ENCODE peak calls at places on chromosome 9, in eight cellular contexts. One of them, this sample, is unnamed.

GRCh38 chr9:108074900-108075299 is 585.3 kb upstream of the KLF4 start:
- DNase-seq in HepG2: no peak
- DNase-seq in GM12878: no peak
- DNase-seq in esophagus muscularis mucosa: no peak
- DNase-seq in tibial nerve: no peak
- DNase-seq in K562: no peak
- DNase-seq in stomach: no peak
- DNase-seq in ovary: no peak
- DNase-seq in this sample: no peak

GRCh38 chr9:76465442-76466298 is 6.7 kb downstream of the GCNT1 start:
- DNase-seq in esophagus muscularis mucosa: no peak
- DNase-seq in HepG2: no peak
- DNase-seq in GM12878: no peak
- DNase-seq in K562: no peak
- DNase-seq in stomach: no peak
- DNase-seq in tibial nerve: no peak
- DNase-seq in ovary: no peak
- DNase-seq in this sample: no peak

GRCh38 chr9:842918-843468 is 1.5 kb downstream of the DMRT1 start:
- DNase-seq in HepG2: no peak
- DNase-seq in K562: no peak
- DNase-seq in esophagus muscularis mucosa: no peak
- DNase-seq in ovary: no peak
- DNase-seq in tibial nerve: no peak
- DNase-seq in GM12878: no peak
- DNase-seq in stomach: no peak
- DNase-seq in this sample: no peak

GRCh38 chr9:115739096-115739875 is 414.3 kb upstream of the PAPPA start:
- DNase-seq in esophagus muscularis mucosa: no peak
- DNase-seq in stomach: no peak
- DNase-seq in ovary: no peak
- DNase-seq in GM12878: no peak
- DNase-seq in tibial nerve: no peak
- DNase-seq in K562: no peak
- DNase-seq in HepG2: no peak
- DNase-seq in this sample: no peak

GRCh38 chr9:124860582-124861341 is 995 bp downstream of the RPL35 start:
- DNase-seq in tibial nerve: no peak
- DNase-seq in stomach: no peak
- DNase-seq in GM12878: no peak
- DNase-seq in K562: no peak
- DNase-seq in HepG2: no peak
- DNase-seq in ovary: no peak
- DNase-seq in esophagus muscularis mucosa: no peak
- DNase-seq in this sample: no peak

GRCh38 chr9:75624984-75625383 is 265.5 kb upstream of the PCSK5 start:
- DNase-seq in esophagus muscularis mucosa: no peak
- DNase-seq in ovary: no peak
- DNase-seq in GM12878: no peak
- DNase-seq in tibial nerve: no peak
- DNase-seq in K562: no peak
- DNase-seq in stomach: no peak
- DNase-seq in HepG2: no peak
- DNase-seq in this sample: peak; percentile 28

GRCh38 chr9:103183569-103184191 is 188.5 kb downstream of the CYLC2 start:
- DNase-seq in tibial nerve: no peak
- DNase-seq in HepG2: peak; percentile 9
- DNase-seq in GM12878: no peak
- DNase-seq in ovary: peak; percentile 48
- DNase-seq in K562: no peak
- DNase-seq in stomach: no peak
- DNase-seq in esophagus muscularis mucosa: no peak
- DNase-seq in this sample: no peak

GRCh38 chr9:1429328-1429727 is 379.2 kb downstream of the DMRT2 start:
- DNase-seq in ovary: no peak
- DNase-seq in HepG2: peak; percentile 39
- DNase-seq in K562: no peak
- DNase-seq in stomach: no peak
- DNase-seq in esophagus muscularis mucosa: no peak
- DNase-seq in GM12878: no peak
- DNase-seq in tibial nerve: no peak
- DNase-seq in this sample: peak; percentile 17

GRCh38 chr9:133996531-133997520 is 4.7 kb upstream of the VAV2 start:
- DNase-seq in stomach: no peak
- DNase-seq in GM12878: no peak
- DNase-seq in HepG2: no peak
- DNase-seq in esophagus muscularis mucosa: no peak
- DNase-seq in ovary: no peak
- DNase-seq in K562: no peak
- DNase-seq in tibial nerve: no peak
- DNase-seq in this sample: no peak

GRCh38 chr9:93072383-93072795 is 13.9 kb downstream of the SUSD3 start:
- DNase-seq in stomach: no peak
- DNase-seq in GM12878: no peak
- DNase-seq in HepG2: no peak
- DNase-seq in ovary: peak; percentile 84
- DNase-seq in tibial nerve: no peak
- DNase-seq in K562: no peak
- DNase-seq in esophagus muscularis mucosa: no peak
- DNase-seq in this sample: peak; percentile 44

GRCh38 chr9:2623046-2623865 is 1.7 kb downstream of the VLDLR start:
- DNase-seq in stomach: peak; percentile 68
- DNase-seq in GM12878: no peak
- DNase-seq in ovary: peak; percentile 79
- DNase-seq in esophagus muscularis mucosa: peak; percentile 93
- DNase-seq in HepG2: peak; percentile 33
- DNase-seq in K562: no peak
- DNase-seq in tibial nerve: no peak
- DNase-seq in this sample: peak; percentile 10

GRCh38 chr9:105064248-105065118 is 136.5 kb upstream of the ABCA1 start:
- DNase-seq in GM12878: no peak
- DNase-seq in ovary: peak; percentile 89
- DNase-seq in esophagus muscularis mucosa: peak; percentile 97
- DNase-seq in K562: no peak
- DNase-seq in stomach: peak; percentile 91
- DNase-seq in HepG2: peak; percentile 96
- DNase-seq in tibial nerve: peak; percentile 88
- DNase-seq in this sample: peak; percentile 93

GRCh38 chr9:70085241-70085640 is 41.6 kb downstream of the MAMDC2 start:
- DNase-seq in HepG2: no peak
- DNase-seq in tibial nerve: no peak
- DNase-seq in esophagus muscularis mucosa: no peak
- DNase-seq in ovary: no peak
- DNase-seq in GM12878: no peak
- DNase-seq in stomach: no peak
- DNase-seq in K562: no peak
- DNase-seq in this sample: no peak

GRCh38 chr9:88041447-88041846 is 67.1 kb upstream of the CDK20 start:
- DNase-seq in HepG2: peak; percentile 4
- DNase-seq in GM12878: no peak
- DNase-seq in esophagus muscularis mucosa: no peak
- DNase-seq in tibial nerve: no peak
- DNase-seq in ovary: no peak
- DNase-seq in stomach: no peak
- DNase-seq in K562: no peak
- DNase-seq in this sample: no peak

GRCh38 chr9:22976454-22976853 is 529.8 kb downstream of the DMRTA1 start:
- DNase-seq in esophagus muscularis mucosa: no peak
- DNase-seq in GM12878: no peak
- DNase-seq in HepG2: no peak
- DNase-seq in stomach: no peak
- DNase-seq in tibial nerve: no peak
- DNase-seq in ovary: no peak
- DNase-seq in K562: no peak
- DNase-seq in this sample: no peak

GRCh38 chr9:101417977-101418376 is 17.6 kb downstream of the ALDOB start:
- DNase-seq in tibial nerve: no peak
- DNase-seq in esophagus muscularis mucosa: no peak
- DNase-seq in HepG2: no peak
- DNase-seq in K562: no peak
- DNase-seq in GM12878: no peak
- DNase-seq in stomach: no peak
- DNase-seq in ovary: no peak
- DNase-seq in this sample: no peak

GRCh38 chr9:101417389-101417788 is 18.2 kb downstream of the ALDOB start:
- DNase-seq in tibial nerve: no peak
- DNase-seq in ovary: no peak
- DNase-seq in HepG2: no peak
- DNase-seq in GM12878: no peak
- DNase-seq in esophagus muscularis mucosa: no peak
- DNase-seq in stomach: no peak
- DNase-seq in K562: no peak
- DNase-seq in this sample: no peak

GRCh38 chr9:101414839-101415238 is 16.2 kb downstream of the ZNF189 start:
- DNase-seq in GM12878: no peak
- DNase-seq in tibial nerve: no peak
- DNase-seq in HepG2: no peak
- DNase-seq in esophagus muscularis mucosa: no peak
- DNase-seq in K562: no peak
- DNase-seq in ovary: no peak
- DNase-seq in stomach: no peak
- DNase-seq in this sample: no peak

GRCh38 chr9:101418518-101419111 is 17.0 kb downstream of the ALDOB start:
- DNase-seq in GM12878: no peak
- DNase-seq in stomach: no peak
- DNase-seq in K562: no peak
- DNase-seq in ovary: no peak
- DNase-seq in HepG2: no peak
- DNase-seq in tibial nerve: no peak
- DNase-seq in esophagus muscularis mucosa: no peak
- DNase-seq in this sample: no peak

GRCh38 chr9:101415578-101415977 is 16.9 kb downstream of the ZNF189 start:
- DNase-seq in GM12878: no peak
- DNase-seq in ovary: no peak
- DNase-seq in HepG2: no peak
- DNase-seq in tibial nerve: no peak
- DNase-seq in esophagus muscularis mucosa: no peak
- DNase-seq in K562: no peak
- DNase-seq in stomach: no peak
- DNase-seq in this sample: no peak
- H3K9me3 ChIP-seq in GM12878: no peaks in the 10 kb centered on the region
- H3K9me3 ChIP-seq in ovary: peaks cover 20% of the 10 kb centered on the region
- H3K9me3 ChIP-seq in HepG2: no peaks in the 10 kb centered on the region
- H3K9me3 ChIP-seq in tibial nerve: peaks cover 83% of the 10 kb centered on the region
- H3K9me3 ChIP-seq in esophagus muscularis mucosa: peaks cover 14% of the 10 kb centered on the region
- H3K9me3 ChIP-seq in K562: no peaks in the 10 kb centered on the region
- H3K9me3 ChIP-seq in stomach: peaks cover 48% of the 10 kb centered on the region
- H3K9me3 ChIP-seq in this sample: peaks cover 33% of the 10 kb centered on the region

GRCh38 chr9:84235516-84235915 is 105.0 kb downstream of the SLC28A3 start:
- DNase-seq in tibial nerve: no peak
- DNase-seq in HepG2: no peak
- DNase-seq in stomach: no peak
- DNase-seq in K562: no peak
- DNase-seq in GM12878: no peak
- DNase-seq in ovary: no peak
- DNase-seq in esophagus muscularis mucosa: no peak
- DNase-seq in this sample: no peak

GRCh38 chr9:84226126-84226525 is 114.4 kb downstream of the SLC28A3 start:
- DNase-seq in ovary: no peak
- DNase-seq in GM12878: no peak
- DNase-seq in stomach: no peak
- DNase-seq in tibial nerve: no peak
- DNase-seq in K562: no peak
- DNase-seq in HepG2: no peak
- DNase-seq in esophagus muscularis mucosa: no peak
- DNase-seq in this sample: no peak

GRCh38 chr9:84228130-84228735 is 112.3 kb downstream of the SLC28A3 start:
- DNase-seq in esophagus muscularis mucosa: no peak
- DNase-seq in HepG2: no peak
- DNase-seq in GM12878: no peak
- DNase-seq in ovary: no peak
- DNase-seq in tibial nerve: no peak
- DNase-seq in stomach: no peak
- DNase-seq in K562: no peak
- DNase-seq in this sample: no peak

GRCh38 chr9:84229186-84229585 is 111.4 kb downstream of the SLC28A3 start:
- DNase-seq in HepG2: no peak
- DNase-seq in tibial nerve: no peak
- DNase-seq in K562: no peak
- DNase-seq in GM12878: no peak
- DNase-seq in stomach: no peak
- DNase-seq in esophagus muscularis mucosa: no peak
- DNase-seq in ovary: no peak
- DNase-seq in this sample: no peak

GRCh38 chr9:84230355-84231136 is 110.0 kb downstream of the SLC28A3 start:
- DNase-seq in K562: no peak
- DNase-seq in GM12878: no peak
- DNase-seq in ovary: no peak
- DNase-seq in HepG2: no peak
- DNase-seq in stomach: no peak
- DNase-seq in tibial nerve: no peak
- DNase-seq in esophagus muscularis mucosa: no peak
- DNase-seq in this sample: no peak
- H3K27ac ChIP-seq in K562: no peak overlapping the region
- H3K27ac ChIP-seq in GM12878: no peak overlapping the region
- H3K27ac ChIP-seq in ovary: no peak overlapping the region
- H3K27ac ChIP-seq in HepG2: no peak overlapping the region
- H3K27ac ChIP-seq in stomach: no peak overlapping the region
- H3K27ac ChIP-seq in tibial nerve: peak overlapping the region; percentile 52
- H3K27ac ChIP-seq in esophagus muscularis mucosa: no peak overlapping the region
- H3K27ac ChIP-seq in this sample: no peak overlapping the region

GRCh38 chr9:135948873-135949665 is 12.1 kb downstream of the UBAC1 start:
- DNase-seq in K562: no peak
- DNase-seq in GM12878: no peak
- DNase-seq in ovary: no peak
- DNase-seq in HepG2: no peak
- DNase-seq in tibial nerve: no peak
- DNase-seq in stomach: no peak
- DNase-seq in esophagus muscularis mucosa: no peak
- DNase-seq in this sample: no peak

GRCh38 chr9:135948446-135948845 is 12.7 kb downstream of the UBAC1 start:
- DNase-seq in K562: no peak
- DNase-seq in stomach: no peak
- DNase-seq in GM12878: no peak
- DNase-seq in HepG2: no peak
- DNase-seq in tibial nerve: no peak
- DNase-seq in esophagus muscularis mucosa: no peak
- DNase-seq in ovary: no peak
- DNase-seq in this sample: no peak

GRCh38 chr9:135951889-135952663 is 9.1 kb downstream of the UBAC1 start:
- DNase-seq in K562: peak; percentile 96
- DNase-seq in ovary: no peak
- DNase-seq in tibial nerve: no peak
- DNase-seq in esophagus muscularis mucosa: no peak
- DNase-seq in HepG2: no peak
- DNase-seq in stomach: peak; percentile 35
- DNase-seq in GM12878: no peak
- DNase-seq in this sample: no peak

GRCh38 chr9:135949666-135950134 is 11.5 kb downstream of the UBAC1 start:
- DNase-seq in HepG2: no peak
- DNase-seq in K562: no peak
- DNase-seq in ovary: no peak
- DNase-seq in stomach: no peak
- DNase-seq in tibial nerve: no peak
- DNase-seq in esophagus muscularis mucosa: no peak
- DNase-seq in GM12878: no peak
- DNase-seq in this sample: no peak

GRCh38 chr9:135950135-135950682 is 11.0 kb downstream of the UBAC1 start:
- DNase-seq in HepG2: no peak
- DNase-seq in tibial nerve: no peak
- DNase-seq in K562: peak; percentile 88
- DNase-seq in esophagus muscularis mucosa: no peak
- DNase-seq in stomach: no peak
- DNase-seq in ovary: no peak
- DNase-seq in GM12878: no peak
- DNase-seq in this sample: no peak
- TF ChIP-seq EP300 in HepG2: no peak
- TF ChIP-seq EP300 in tibial nerve: no peak
- TF ChIP-seq EP300 in K562: peak; percentile 99
- TF ChIP-seq EP300 in esophagus muscularis mucosa: no peak
- TF ChIP-seq EP300 in stomach: no peak
- TF ChIP-seq EP300 in ovary: no peak
- TF ChIP-seq EP300 in GM12878: no peak
- TF ChIP-seq EP300 in this sample: no peak

GRCh38 chr9:129878253-129878652 is 43.0 kb downstream of the USP20 start:
- DNase-seq in tibial nerve: no peak
- DNase-seq in HepG2: no peak
- DNase-seq in K562: no peak
- DNase-seq in ovary: no peak
- DNase-seq in stomach: no peak
- DNase-seq in GM12878: no peak
- DNase-seq in esophagus muscularis mucosa: no peak
- DNase-seq in this sample: no peak
- H3K9me3 ChIP-seq in tibial nerve: no peaks in the 10 kb centered on the region
- H3K9me3 ChIP-seq in HepG2: no peaks in the 10 kb centered on the region
- H3K9me3 ChIP-seq in K562: no peaks in the 10 kb centered on the region
- H3K9me3 ChIP-seq in ovary: no peaks in the 10 kb centered on the region
- H3K9me3 ChIP-seq in stomach: no peaks in the 10 kb centered on the region
- H3K9me3 ChIP-seq in GM12878: no peaks in the 10 kb centered on the region
- H3K9me3 ChIP-seq in esophagus muscularis mucosa: no peaks in the 10 kb centered on the region
- H3K9me3 ChIP-seq in this sample: no peaks in the 10 kb centered on the region

This sample was measured in transverse colon.